ENCODE peak calls at places on chromosomes 16 and 17, in six cellular contexts. L is NK-92 treated with Interleukin-12 subunit alpha and Interleukin-12 subunit beta, amount 100 ng/mL, for 24 hours; W is T follicular helper cell; E is stimulated activated CD8-positive, alpha-beta memory T cell treated with anti-CD3 and anti-CD28 coated beads, Interleukin-12 subunit alpha, Interleukin-12 subunit beta, amount 100 ng/mL, for 4 hours; Z is psoas muscle; D is A549. R is an unnamed sample.

GRCh38 chr17:17921192-17922082 is 50.8 kb downstream of the TOM1L2 start:
- DNase-seq in Z (no peak), W (no peak), E (no peak), D (peak), L (no peak), R (peak)

GRCh38 chr16:84541999-84542876 is 37.8 kb upstream of the MEAK7 start:
- DNase-seq in W (no peak), E (no peak), Z (no peak), D (no peak), L (no peak), R (no peak)

GRCh38 chr16:19601083-19601976 is 45.8 kb downstream of the VPS35L start:
- DNase-seq in D (peak), L (no peak), W (peak), E (no peak), Z (no peak), R (peak)

GRCh38 chr17:33183487-33184026 is 109.5 kb downstream of the ASIC2 start:
- DNase-seq in D (no peak), E (no peak), W (no peak), Z (no peak), L (no peak), R (no peak)

GRCh38 chr16:1654505-1655268 is 23.4 kb upstream of the JPT2 start:
- DNase-seq in L (no peak), E (no peak), W (no peak), D (no peak), Z (no peak), R (no peak)

GRCh38 chr17:46212634-46213435 is 19.6 kb upstream of the KANSL1 start:
- DNase-seq in W (peak), D (peak), L (no peak), E (no peak), Z (no peak), R (peak)

GRCh38 chr17:66727634-66728570 is 107.0 kb upstream of the CACNG5 start:
- DNase-seq in Z (peak), E (no peak), W (peak), D (peak), L (peak), R (peak)

GRCh38 chr16:71338193-71338592 is 20.3 kb upstream of the CALB2 start:
- DNase-seq in D (no peak), Z (no peak), L (no peak), E (no peak), W (no peak), R (peak)

GRCh38 chr16:7722761-7723160 is 390.1 kb downstream of the RBFOX1 start:
- DNase-seq in D (no peak), W (no peak), L (no peak), Z (no peak), E (no peak), R (no peak)

R was measured in HCEC 1CT.